ENCODE peak calls at places on chromosomes 11 and 22, in four cellular contexts. P is A549, K is fibroblast of mammary gland, U is endodermal cell. W is an unnamed sample.

GRCh38 chr11:105367129-105367528 is 227.6 kb upstream of the CARD18 start:
- DNase-seq in P (no peak), K (peak), U (no peak), W (no peak)

GRCh38 chr22:37633082-37633692 is 6.3 kb upstream of the SH3BP1 start:
- DNase-seq in P (no peak), K (no peak), U (no peak), W (peak)

GRCh38 chr11:130675917-130676316 is 227.5 kb downstream of the ADAMTS15 start:
- DNase-seq in P (no peak), K (no peak), U (no peak), W (no peak)

GRCh38 chr11:106691807-106692365 is 326.4 kb downstream of the GUCY1A2 start:
- DNase-seq in P (no peak), K (peak), U (no peak), W (no peak)

GRCh38 chr11:65663634-65664200 is 1.0 kb upstream of the RELA start:
- DNase-seq in P (peak), K (peak), U (no peak), W (peak)

GRCh38 chr11:116506446-116506845 is 266.3 kb downstream of the BUD13 start:
- DNase-seq in P (no peak), K (no peak), U (peak), W (no peak)

GRCh38 chr22:24706050-24706449 is 68.5 kb downstream of the PIWIL3 start:
- DNase-seq in P (no peak), K (no peak), U (peak), W (no peak)

GRCh38 chr11:122108192-122108799 is 7.7 kb downstream of the BLID start:
- DNase-seq in P (no peak), K (peak), U (peak), W (peak)

DNA sequence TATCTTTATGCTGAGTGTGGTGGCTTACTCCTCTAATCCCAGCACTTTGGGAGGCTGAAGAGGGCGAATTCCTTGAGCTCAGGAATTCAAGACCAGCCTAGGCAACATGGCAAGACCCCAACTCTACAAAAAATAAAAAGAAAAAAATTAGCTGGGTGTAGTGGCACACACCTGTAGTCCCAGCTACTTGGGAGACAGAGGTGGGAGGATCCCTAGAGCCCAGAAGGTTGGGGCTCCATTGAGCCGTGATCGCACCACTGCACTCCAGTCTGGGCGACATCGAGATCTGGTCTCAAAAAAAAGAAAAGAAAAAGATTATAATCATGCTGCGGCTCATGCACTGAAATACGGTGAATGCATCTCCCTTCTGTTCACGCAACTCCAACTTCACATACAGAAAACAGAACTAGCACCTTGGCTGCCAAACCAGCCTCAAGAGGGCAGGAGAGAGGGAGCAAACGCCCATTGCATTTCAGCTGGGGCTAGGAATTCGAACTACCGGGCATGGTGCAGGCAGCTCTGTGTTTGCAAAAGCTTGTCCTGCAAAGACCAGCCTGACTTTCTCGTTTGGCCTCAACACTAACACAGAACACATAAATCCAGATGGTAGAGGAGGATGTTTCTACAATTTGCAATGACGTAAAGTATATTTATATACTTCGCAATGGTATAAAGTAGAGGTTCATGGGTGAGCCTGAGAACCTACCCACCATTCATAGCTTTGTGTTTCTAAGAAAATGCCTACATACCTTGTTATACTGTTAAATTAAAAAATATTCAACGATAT is 6.3 kb upstream of the SYNGR1 start:
- DNase-seq in P (peak), K (peak), U (peak), W (peak)
- TF ChIP-seq CTCF in P (peak), K (peak), U (peak), W (peak)

GRCh38 chr22:23238707-23239106 is 58.4 kb downstream of the BCR start:
- DNase-seq in P (no peak), K (no peak), U (no peak), W (no peak)

GRCh38 chr22:23242473-23243001 is 62.2 kb downstream of the BCR start:
- DNase-seq in P (no peak), K (no peak), U (peak), W (no peak)

GRCh38 chr22:23239429-23239828 is 59.1 kb downstream of the BCR start:
- DNase-seq in P (no peak), K (no peak), U (no peak), W (no peak)

GRCh38 chr22:23241562-23242472 is 61.5 kb downstream of the BCR start:
- DNase-seq in P (no peak), K (no peak), U (no peak), W (no peak)

DNA sequence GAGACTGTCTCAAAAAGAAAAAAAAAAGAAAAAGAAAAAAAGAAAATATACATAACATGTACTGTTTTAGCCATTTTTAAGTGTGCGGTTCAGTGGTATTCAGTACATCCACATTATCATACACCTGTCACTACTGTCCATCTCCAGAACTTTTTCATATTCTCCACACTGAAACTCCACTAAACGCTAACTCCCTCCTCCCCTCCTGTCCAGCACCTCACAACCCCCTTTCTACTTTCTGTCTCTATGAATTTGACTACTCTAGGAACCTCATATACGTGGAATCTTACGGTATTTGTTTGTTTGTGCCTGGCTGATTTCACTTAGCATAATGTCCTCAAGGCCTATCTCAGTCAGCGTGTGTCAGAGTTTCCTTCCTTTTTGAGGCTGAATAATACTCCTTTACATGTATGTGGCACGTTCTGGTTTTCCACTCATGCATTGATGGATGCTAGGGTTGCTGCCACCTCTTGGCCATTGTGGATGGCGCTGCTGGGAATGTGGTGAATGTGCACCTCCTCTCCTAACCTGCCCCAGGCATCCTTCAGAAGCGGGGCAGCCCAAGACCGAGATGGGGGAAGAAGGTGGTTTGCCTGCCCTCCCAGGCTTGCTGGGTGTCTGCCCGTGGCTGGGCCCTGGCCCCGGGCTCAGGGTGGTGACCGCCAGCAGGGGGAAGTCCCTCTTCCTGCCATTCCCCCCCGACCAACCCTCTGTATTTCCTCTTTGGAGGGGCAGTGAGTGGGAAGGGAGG is 60.5 kb downstream of the BCR start:
- DNase-seq in P (peak), K (no peak), U (peak), W (peak)
- TF ChIP-seq CTCF in P (no peak), K (peak), U (peak), W (no peak)

GRCh38 chr11:119031912-119032280 is 1.2 kb upstream of the SLC37A4 start:
- DNase-seq in P (no peak), K (no peak), U (peak), W (no peak)

GRCh38 chr11:119029340-119030028 is 1.2 kb downstream of the SLC37A4 start:
- DNase-seq in P (no peak), K (no peak), U (peak), W (peak)

GRCh38 chr11:119029069-119029339 is 1.7 kb downstream of the SLC37A4 start:
- DNase-seq in P (no peak), K (no peak), U (peak), W (no peak)

GRCh38 chr11:119030029-119030328 is 698 bp downstream of the SLC37A4 start:
- DNase-seq in P (no peak), K (no peak), U (no peak), W (no peak)

GRCh38 chr11:119030329-119031047 is at the start of gene SLC37A4:
- DNase-seq in P (peak), K (peak), U (peak), W (peak)
- TF ChIP-seq CTCF in P (peak), K (no peak), U (no peak), W (peak)

DNA sequence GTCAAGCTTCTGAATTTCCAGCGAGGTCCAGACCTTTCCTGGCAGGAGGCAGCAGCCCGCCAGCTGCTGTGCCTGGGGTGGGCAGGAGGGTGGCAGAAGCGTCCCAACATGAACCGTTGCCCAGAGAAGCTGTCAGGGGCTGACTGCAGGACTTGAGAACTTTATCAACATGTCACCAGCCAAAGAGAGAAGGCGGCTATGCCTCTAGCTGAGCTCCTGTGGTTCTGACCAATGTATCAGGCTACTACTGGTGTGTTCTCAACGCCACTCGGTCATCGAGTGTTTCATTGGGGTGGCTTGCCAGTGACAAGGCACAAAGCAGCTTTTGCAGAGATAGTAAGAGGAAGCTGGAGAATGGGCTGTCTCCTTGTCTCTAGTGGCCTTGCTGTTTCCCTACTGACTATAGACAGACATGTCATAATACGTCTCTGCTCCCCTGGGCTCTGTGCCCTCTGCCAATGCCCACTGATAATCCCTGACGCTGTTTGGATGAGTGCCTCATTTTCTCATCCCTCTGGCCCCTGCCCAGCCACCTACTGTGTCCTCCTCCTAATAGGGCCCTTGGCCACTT is 17.6 kb upstream of the ASCC2 start:
- DNase-seq in P (no peak), K (no peak), U (peak), W (no peak)
- TF ChIP-seq CTCF in P (no peak), K (no peak), U (no peak), W (no peak)

DNA sequence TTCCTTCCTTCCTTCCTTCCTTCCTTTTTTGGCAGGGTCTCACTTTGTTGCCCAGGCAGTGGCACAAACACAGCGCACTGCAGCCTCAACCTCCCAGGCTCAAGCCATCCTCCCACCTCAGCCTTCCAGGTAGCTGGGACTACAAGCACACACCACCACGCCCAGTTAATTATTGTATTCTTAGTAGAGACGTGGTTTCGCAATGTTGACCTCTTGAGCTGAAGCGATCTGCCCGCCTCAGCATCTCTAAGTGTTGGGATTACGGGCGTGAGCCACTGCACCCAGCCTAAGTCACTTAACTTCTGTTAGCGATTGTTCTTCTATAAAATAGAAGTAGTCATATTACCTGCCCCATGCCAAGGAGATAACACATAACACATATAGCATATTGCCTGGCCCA is 2.8 kb upstream of the SYTL2 start:
- DNase-seq in P (no peak), K (no peak), U (no peak), W (no peak)
- TF ChIP-seq CTCF in P (no peak), K (no peak), U (no peak), W (no peak)

DNA sequence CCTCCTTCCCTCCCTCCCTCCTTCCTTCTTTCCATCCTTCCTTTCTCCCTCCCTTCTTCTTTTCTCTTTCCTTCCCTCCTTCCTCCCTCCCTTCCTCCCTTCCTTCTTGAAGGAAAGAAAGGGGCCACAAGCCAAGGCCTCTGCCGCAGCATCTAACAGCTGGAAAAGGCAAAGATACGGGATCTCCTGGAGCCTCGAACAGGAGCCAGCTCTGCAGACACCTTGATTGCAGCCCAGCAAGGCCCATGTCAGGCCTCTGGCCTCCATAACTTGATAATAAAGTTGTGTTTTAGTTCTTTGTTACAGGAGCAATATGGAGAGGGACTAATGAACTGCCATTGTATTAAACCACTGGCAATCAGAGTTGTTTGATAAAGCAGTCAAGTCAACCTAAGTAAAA is 348.9 kb upstream of the B3GAT1 start:
- DNase-seq in P (no peak), K (no peak), U (peak), W (no peak)
- TF ChIP-seq CTCF in P (no peak), K (no peak), U (no peak), W (no peak)

GRCh38 chr11:4454031-4454430 is 4.9 kb downstream of the OR52K2 start:
- DNase-seq in P (no peak), K (no peak), U (no peak), W (no peak)
- TF ChIP-seq CTCF in P (no peak), K (no peak), U (no peak), W (no peak)

W was measured in GM12865.